ENCODE peak calls at places on chromosome 13, in four cellular contexts. I, X, U and F are unnamed samples. For H3K36me3, the result is how much of the 10 kb centered on the place peaks cover.

GRCh38 chr13:51425410-51426042 is 27.3 kb downstream of the INTS6 start:
- DNase-seq in I (no peak), X (no peak), U (no peak), F (no peak)

GRCh38 chr13:98275711-98276171 is 98.7 kb upstream of the RNF113B start:
- DNase-seq in I (no peak), X (no peak), U (no peak), F (no peak)

GRCh38 chr13:31048521-31048920 is 113.2 kb downstream of the HSPH1 start:
- DNase-seq in I (no peak), X (no peak), U (no peak), F (no peak)

GRCh38 chr13:64925284-64925683 is 2304.9 kb downstream of the PCDH9 start:
- DNase-seq in I (no peak), X (no peak), U (no peak), F (no peak)

GRCh38 chr13:51793570-51794273 is 10.2 kb downstream of the DHRS12 start:
- DNase-seq in I (no peak), X (peak), U (peak), F (no peak)

GRCh38 chr13:97043302-97043701 is 49.0 kb upstream of the OXGR1 start:
- DNase-seq in I (no peak), X (no peak), U (no peak), F (no peak)

GRCh38 chr13:113152894-113153809 is 5.3 kb upstream of the PROZ start:
- DNase-seq in I (peak), X (no peak), U (no peak), F (no peak)

GRCh38 chr13:103898481-103898880 is 832.3 kb upstream of the SLC10A2 start:
- DNase-seq in I (no peak), X (no peak), U (no peak), F (no peak)

GRCh38 chr13:114134111-114134943 is 1.9 kb upstream of the RASA3 start:
- DNase-seq in I (no peak), X (no peak), U (no peak), F (no peak)

GRCh38 chr13:31310781-31311180 is 111.0 kb downstream of the B3GLCT start:
- DNase-seq in I (no peak), X (no peak), U (no peak), F (no peak)

GRCh38 chr13:99886706-99887105 is 84.9 kb downstream of the ZIC5 start:
- DNase-seq in I (no peak), X (no peak), U (no peak), F (no peak)

GRCh38 chr13:90591260-90591926 is 756.1 kb upstream of the MIR17HG start:
- DNase-seq in I (no peak), X (no peak), U (no peak), F (no peak)

GRCh38 chr13:111936267-111936925 is 130.6 kb upstream of the SOX1 start:
- DNase-seq in I (no peak), X (no peak), U (no peak), F (no peak)

GRCh38 chr13:38905861-38906260 is 84.8 kb downstream of the STOML3 start:
- DNase-seq in I (no peak), X (no peak), U (no peak), F (no peak)

GRCh38 chr13:35716186-35716585 is 239.7 kb upstream of the MAB21L1 start:
- DNase-seq in I (no peak), X (no peak), U (no peak), F (no peak)

GRCh38 chr13:52812941-52813340 is 35.5 kb downstream of the PCDH8 start:
- DNase-seq in I (no peak), X (no peak), U (peak), F (no peak)

GRCh38 chr13:59409651-59410200 is 754.0 kb downstream of the DIAPH3 start:
- DNase-seq in I (no peak), X (no peak), U (no peak), F (peak)

GRCh38 chr13:111184685-111185401 is 69.7 kb downstream of the ARHGEF7 start:
- DNase-seq in I (no peak), X (no peak), U (peak), F (no peak)

GRCh38 chr13:94329754-94330551 is 149.5 kb downstream of the DCT start:
- DNase-seq in I (no peak), X (no peak), U (no peak), F (no peak)

GRCh38 chr13:33676700-33677048 is 141.3 kb upstream of the RFC3 start:
- DNase-seq in I (peak), X (no peak), U (no peak), F (no peak)

GRCh38 chr13:30526612-30527217 is 61.0 kb upstream of the HMGB1 start:
- DNase-seq in I (peak), X (no peak), U (no peak), F (no peak)

GRCh38 chr13:83589816-83590215 is 292.5 kb downstream of the SLITRK1 start:
- DNase-seq in I (no peak), X (no peak), U (no peak), F (no peak)

GRCh38 chr13:106484084-106484754 is 51.2 kb downstream of the EFNB2 start:
- DNase-seq in I (no peak), X (no peak), U (no peak), F (no peak)

GRCh38 chr13:83248751-83249150 is 633.5 kb downstream of the SLITRK1 start:
- DNase-seq in I (no peak), X (no peak), U (no peak), F (no peak)

GRCh38 chr13:114161644-114162532 is 17.2 kb upstream of the CFAP97D2 start:
- DNase-seq in I (no peak), X (no peak), U (no peak), F (no peak)

GRCh38 chr13:87331178-87331577 is 340.0 kb upstream of the SLITRK5 start:
- DNase-seq in I (no peak), X (no peak), U (no peak), F (no peak)

GRCh38 chr13:32255744-32256120 is 59.4 kb downstream of the ZAR1L start:
- DNase-seq in I (no peak), X (no peak), U (no peak), F (no peak)

GRCh38 chr13:112575680-112576079 is 12.3 kb downstream of the TUBGCP3 start:
- DNase-seq in I (peak), X (no peak), U (no peak), F (no peak)

GRCh38 chr13:66689628-66690027 is 540.5 kb downstream of the PCDH9 start:
- DNase-seq in I (peak), X (no peak), U (no peak), F (no peak)

GRCh38 chr13:26022538-26023292 is 29.1 kb downstream of the SHISA2 start:
- DNase-seq in I (peak), X (no peak), U (no peak), F (no peak)

GRCh38 chr13:30904043-30904442 is 2.0 kb upstream of the MEDAG start:
- DNase-seq in I (no peak), X (no peak), U (no peak), F (no peak)

GRCh38 chr13:93249259-93249917 is 22.8 kb downstream of the GPC6 start:
- DNase-seq in I (no peak), X (no peak), U (no peak), F (no peak)

GRCh38 chr13:74573654-74574053 is 439.4 kb upstream of the KLF12 start:
- DNase-seq in I (no peak), X (no peak), U (no peak), F (peak)

GRCh38 chr13:107866007-107866665 is 349.2 kb downstream of the LIG4 start:
- DNase-seq in I (peak), X (no peak), U (no peak), F (no peak)

GRCh38 chr13:49097374-49097773 is 121.7 kb downstream of the FNDC3A start:
- DNase-seq in I (no peak), X (peak), U (no peak), F (no peak)

GRCh38 chr13:41075485-41075884 is 14.2 kb downstream of the WBP4 start:
- DNase-seq in I (no peak), X (no peak), U (no peak), F (no peak)

GRCh38 chr13:41077475-41077874 is 16.2 kb downstream of the WBP4 start:
- DNase-seq in I (no peak), X (no peak), U (no peak), F (no peak)

GRCh38 chr13:41075034-41075433 is 13.7 kb downstream of the WBP4 start:
- DNase-seq in I (peak), X (no peak), U (no peak), F (no peak)

GRCh38 chr13:41074523-41074922 is 13.2 kb downstream of the WBP4 start:
- DNase-seq in I (no peak), X (no peak), U (no peak), F (no peak)

DNA sequence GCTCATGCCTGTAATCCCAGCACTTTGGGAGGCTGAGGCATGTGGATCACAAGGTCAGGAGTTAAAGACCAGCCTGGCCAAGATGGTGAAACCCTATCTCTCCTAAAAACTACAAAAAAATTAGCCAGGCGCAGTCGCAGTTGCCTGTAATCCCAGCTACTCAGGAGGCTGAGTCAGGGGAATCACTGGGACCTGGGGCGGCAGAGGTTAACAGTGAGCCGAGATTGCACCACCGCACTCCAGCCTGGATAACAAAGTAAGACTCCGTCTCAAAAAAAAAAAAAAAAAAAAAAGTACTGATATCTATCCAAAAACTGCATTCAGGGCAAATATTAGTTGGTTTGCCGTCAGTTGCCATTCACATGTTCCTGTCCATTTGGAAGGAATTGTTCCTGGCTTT is 10.5 kb downstream of the WBP4 start:
- DNase-seq in I (no peak), X (no peak), U (no peak), F (no peak)
- H3K36me3 ChIP-seq in I (half or more), X (half or more), U (under half), F (half or more)

GRCh38 chr13:46179576-46180368 is 2.2 kb downstream of the LCP1 start:
- DNase-seq in I (no peak), X (no peak), U (no peak), F (no peak)
- H3K4me3 ChIP-seq in I (no peak), X (no peak), U (peak), F (no peak)

GRCh38 chr13:89458456-89458855 is 1787.3 kb downstream of the SLITRK5 start:
- DNase-seq in I (no peak), X (no peak), U (no peak), F (no peak)

GRCh38 chr13:89455741-89456140 is 1784.6 kb downstream of the SLITRK5 start:
- DNase-seq in I (no peak), X (no peak), U (no peak), F (no peak)

GRCh38 chr13:89454736-89455135 is 1783.6 kb downstream of the SLITRK5 start:
- DNase-seq in I (no peak), X (no peak), U (no peak), F (no peak)

DNA sequence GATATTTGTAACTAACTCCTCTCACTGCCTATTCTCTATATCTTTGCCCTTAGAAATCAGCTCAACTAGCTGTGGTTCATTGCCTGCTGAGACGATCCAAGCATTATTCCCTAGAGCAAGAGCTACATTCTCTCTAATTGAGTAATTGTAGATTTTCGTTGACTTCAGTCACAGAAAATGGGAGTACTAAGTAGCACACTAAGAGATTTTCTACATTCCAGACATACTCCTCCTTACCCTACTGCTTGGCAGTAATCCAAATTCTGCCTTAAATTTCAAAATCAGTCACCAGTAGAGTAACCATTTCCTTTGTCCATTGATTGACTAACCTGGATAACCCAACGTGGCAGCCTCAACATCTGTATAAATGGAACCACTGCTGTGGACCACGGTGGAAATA is 1786.8 kb downstream of the SLITRK5 start:
- DNase-seq in I (no peak), X (no peak), U (no peak), F (no peak)
- TF ChIP-seq YY1 in I (no peak), X (no peak), U (no peak), F (no peak)

GRCh38 chr13:28552288-28552687 is 57.4 kb upstream of the FLT1 start:
- DNase-seq in I (no peak), X (no peak), U (no peak), F (no peak)

GRCh38 chr13:28548872-28549271 is 53.9 kb upstream of the FLT1 start:
- DNase-seq in I (no peak), X (no peak), U (no peak), F (no peak)

GRCh38 chr13:28553971-28554370 is 59.0 kb upstream of the FLT1 start:
- DNase-seq in I (no peak), X (no peak), U (no peak), F (no peak)

GRCh38 chr13:28550721-28551497 is 56.0 kb upstream of the FLT1 start:
- DNase-seq in I (no peak), X (no peak), U (no peak), F (no peak)

GRCh38 chr13:28551498-28551895 is 56.6 kb upstream of the FLT1 start:
- DNase-seq in I (no peak), X (no peak), U (no peak), F (no peak)
- H3K36me3 ChIP-seq in I (under half), X (under half), U (under half), F (under half)